ENCODE peak calls at places on chromosomes 3 and 15, in eight cellular contexts. D is A549, J is tibial artery, K is HFFc6, Q is astrocyte, L is colonic mucosa, Z is cardiac fibroblast, S is GM13976. I is an unnamed sample.

GRCh38 chr3:23096041-23096440 is 107.1 kb upstream of the UBE2E2 start:
- DNase-seq in L (no peak), K (no peak), D (no peak), Q (no peak), S (no peak), J (no peak), Z (peak), I (no peak)

GRCh38 chr3:183285828-183286457 is 32.9 kb downstream of the B3GNT5 start:
- DNase-seq in J (peak), Q (peak), Z (peak), S (peak), L (peak), K (peak), D (peak), I (no peak)

GRCh38 chr3:38655708-38656300 is 6.3 kb upstream of the SCN5A start:
- DNase-seq in J (no peak), S (peak), K (peak), Z (peak), L (no peak), D (no peak), Q (peak), I (no peak)

GRCh38 chr3:123678108-123678511 is 93.3 kb upstream of the HACD2 start:
- DNase-seq in Q (peak), L (no peak), K (peak), J (no peak), S (no peak), D (no peak), Z (peak), I (no peak)

GRCh38 chr3:189108032-189108431 is 63.7 kb upstream of the TPRG1 start:
- DNase-seq in S (no peak), D (no peak), Q (no peak), K (no peak), L (no peak), Z (no peak), J (no peak), I (no peak)

GRCh38 chr15:60370804-60371700 is 26.7 kb downstream of the ANXA2 start:
- DNase-seq in L (peak), K (peak), S (no peak), J (peak), Z (peak), Q (peak), D (peak), I (peak)

GRCh38 chr3:172557515-172558220 is 34.4 kb upstream of the TNFSF10 start:
- DNase-seq in Q (peak), D (no peak), S (no peak), Z (peak), K (no peak), L (no peak), J (no peak), I (no peak)

GRCh38 chr3:73954506-73954905 is 329.8 kb upstream of the PDZRN3 start:
- DNase-seq in Z (no peak), K (no peak), S (no peak), J (no peak), L (no peak), D (no peak), Q (peak), I (no peak)

GRCh38 chr3:135982404-135982761 is 16.9 kb downstream of the PPP2R3A start:
- DNase-seq in D (no peak), S (no peak), Q (peak), K (no peak), L (no peak), Z (no peak), J (no peak), I (no peak)

GRCh38 chr3:47583320-47584075 is 4.8 kb upstream of the CSPG5 start:
- DNase-seq in D (no peak), S (no peak), J (no peak), Q (no peak), L (no peak), Z (peak), K (no peak), I (no peak)

GRCh38 chr3:188385295-188385694 is 231.3 kb downstream of the LPP start:
- DNase-seq in K (peak), Z (no peak), J (no peak), D (no peak), S (no peak), Q (no peak), L (no peak), I (no peak)

GRCh38 chr3:124032881-124033359 is 41.0 kb upstream of the ROPN1 start:
- DNase-seq in D (peak), S (peak), L (peak), K (peak), J (peak), Q (peak), Z (peak), I (peak)

GRCh38 chr3:149393355-149394165 is 16.1 kb upstream of the TM4SF1 start:
- DNase-seq in Q (peak), Z (peak), K (peak), D (peak), S (peak), J (peak), L (peak), I (no peak)

GRCh38 chr3:27914199-27914598 is 192.1 kb upstream of the EOMES start:
- DNase-seq in L (no peak), S (no peak), K (no peak), Z (peak), Q (no peak), J (no peak), D (no peak), I (no peak)

GRCh38 chr3:72739521-72740466 is 108.5 kb downstream of the SHQ1 start:
- DNase-seq in Q (no peak), K (no peak), L (peak), S (no peak), Z (peak), J (no peak), D (no peak), I (no peak)

GRCh38 chr3:176469694-176470205 is 727.5 kb downstream of the TBL1XR1 start:
- DNase-seq in S (no peak), K (no peak), Z (no peak), Q (peak), D (no peak), J (no peak), L (no peak), I (no peak)

GRCh38 chr3:47443611-47443995 is 32.1 kb downstream of the SCAP start:
- DNase-seq in Q (no peak), L (peak), J (no peak), S (no peak), Z (no peak), K (no peak), D (peak), I (peak)

GRCh38 chr3:73432021-73432722 is 192.6 kb downstream of the PDZRN3 start:
- DNase-seq in K (peak), J (no peak), Q (peak), L (no peak), Z (peak), S (peak), D (peak), I (no peak)

GRCh38 chr3:186510374-186511079 is 33.7 kb downstream of the CRYGS start:
- DNase-seq in Z (no peak), S (peak), J (no peak), L (no peak), K (no peak), Q (peak), D (no peak), I (no peak)
- TF ChIP-seq CTCF in Z (no peak), S (peak), J (no peak), L (no peak), K (no peak), Q (no peak), D (no peak), I (no peak)

GRCh38 chr3:133910422-133910821 is 14.7 kb upstream of the RAB6B start:
- DNase-seq in Z (no peak), K (no peak), J (no peak), Q (no peak), D (no peak), L (no peak), S (no peak), I (no peak)
- TF ChIP-seq CTCF in Z (peak), K (peak), J (no peak), Q (no peak), D (no peak), L (no peak), S (no peak), I (peak)

GRCh38 chr3:55571913-55572312 is 84.8 kb upstream of the WNT5A start:
- DNase-seq in J (peak), S (no peak), Z (peak), Q (peak), L (peak), K (no peak), D (no peak), I (no peak)
- TF ChIP-seq CTCF in J (no peak), S (no peak), Z (peak), Q (peak), L (no peak), K (peak), D (no peak), I (no peak)

DNA sequence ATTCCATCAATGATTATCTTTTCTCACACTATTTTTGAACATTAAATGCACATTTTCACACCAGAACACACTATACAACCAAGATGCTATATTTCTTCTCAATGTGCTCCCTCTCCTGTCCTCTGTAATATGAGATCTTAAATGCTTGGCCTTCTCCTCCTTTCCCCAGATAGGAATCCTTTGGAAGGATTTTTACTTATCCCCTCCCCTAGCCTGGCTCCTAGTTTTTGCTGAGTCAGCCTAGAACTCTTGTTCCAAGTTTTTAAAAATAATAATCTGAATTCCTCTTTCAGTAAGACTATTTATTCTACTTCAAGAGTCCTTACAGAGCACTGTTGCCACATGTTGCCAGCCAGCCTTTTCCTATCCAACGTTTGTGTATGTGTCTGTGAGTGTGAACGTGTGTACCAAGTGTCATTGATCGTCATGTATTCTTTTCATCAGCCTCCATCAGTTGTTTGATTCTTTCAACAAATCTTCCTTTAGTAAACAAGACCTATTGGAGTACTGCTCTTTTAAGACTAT is 11.0 kb upstream of the KCNMB2 start:
- DNase-seq in Z (no peak), L (no peak), J (no peak), D (no peak), S (no peak), K (no peak), Q (no peak), I (no peak)
- TF ChIP-seq CTCF in Z (no peak), L (no peak), J (no peak), D (no peak), S (no peak), K (no peak), Q (no peak), I (no peak)

DNA sequence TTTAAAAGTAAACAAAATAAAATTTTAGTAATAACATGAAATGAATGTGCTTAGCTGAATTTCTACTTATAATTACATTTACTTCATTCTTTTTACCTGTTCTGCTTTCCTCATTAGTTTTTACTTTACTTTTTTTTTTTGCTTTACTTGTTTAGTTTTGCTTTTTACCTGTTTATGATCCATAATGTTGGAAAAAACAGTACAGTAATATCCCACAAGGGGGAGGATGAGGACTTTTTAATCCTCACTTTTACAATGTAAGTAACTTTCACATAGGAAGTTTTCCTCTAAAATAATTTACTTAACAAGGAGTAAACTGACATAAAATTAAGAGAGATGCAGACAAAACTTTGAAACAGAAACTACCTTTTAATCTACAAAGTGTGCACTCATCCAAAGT is 268.7 kb downstream of the TBC1D5 start:
- DNase-seq in D (no peak), J (no peak), Z (peak), S (no peak), L (no peak), Q (no peak), K (no peak), I (no peak)
- TF ChIP-seq CTCF in D (peak), J (peak), Z (peak), S (no peak), L (no peak), Q (peak), K (peak), I (peak)

GRCh38 chr3:43159496-43160255 is 53.8 kb upstream of the POMGNT2 start:
- DNase-seq in S (no peak), K (no peak), J (no peak), Z (no peak), D (no peak), Q (no peak), L (no peak), I (no peak)

GRCh38 chr3:43163895-43164493 is 58.1 kb upstream of the POMGNT2 start:
- DNase-seq in D (no peak), J (no peak), S (no peak), K (no peak), Q (no peak), Z (no peak), L (no peak), I (peak)

GRCh38 chr3:43160664-43161063 is 54.8 kb upstream of the POMGNT2 start:
- DNase-seq in L (no peak), K (no peak), J (no peak), S (no peak), D (no peak), Q (no peak), Z (no peak), I (no peak)

GRCh38 chr3:43162573-43163084 is 56.8 kb upstream of the POMGNT2 start:
- DNase-seq in Q (no peak), D (no peak), Z (no peak), S (no peak), J (no peak), L (no peak), K (no peak), I (no peak)

DNA sequence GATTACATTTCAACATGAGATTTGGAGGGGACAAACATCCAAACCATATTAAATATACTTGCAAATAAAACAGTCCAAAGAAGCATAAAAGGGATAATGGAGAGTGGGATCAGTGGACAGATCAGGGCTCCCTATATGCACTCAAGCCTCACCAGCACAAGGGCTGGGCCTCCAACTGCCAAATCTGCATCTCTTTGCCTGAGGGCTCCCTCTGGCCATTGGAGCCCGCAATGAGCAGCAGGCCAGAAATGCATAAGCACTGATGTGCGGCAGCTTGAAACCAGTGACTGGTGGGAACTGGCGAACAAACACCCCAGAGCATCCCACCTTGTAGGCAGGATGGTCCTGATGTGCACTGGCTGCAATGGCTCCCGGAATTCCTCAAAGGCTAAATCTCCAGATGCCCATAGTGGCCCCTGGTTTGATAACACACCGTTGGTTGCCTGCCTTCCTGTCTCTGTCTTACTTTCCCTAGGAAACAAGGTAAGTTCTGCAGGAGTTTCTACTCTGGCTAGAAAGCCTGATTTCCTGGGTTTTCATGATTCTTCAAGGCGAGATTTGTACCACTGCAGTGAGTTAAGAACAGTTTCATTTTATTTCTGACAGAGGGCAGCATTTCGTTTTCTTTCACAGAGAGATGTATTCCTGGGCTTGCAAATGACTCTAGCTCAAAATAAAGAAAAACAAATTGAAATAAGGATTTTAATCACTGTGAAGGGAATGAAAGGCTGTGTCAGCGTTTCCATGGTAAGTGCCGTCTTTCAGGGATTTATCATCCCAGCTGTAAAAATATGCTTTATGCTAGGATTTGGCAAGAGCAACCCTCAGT is 56.0 kb upstream of the POMGNT2 start:
- DNase-seq in Z (peak), D (no peak), Q (no peak), S (peak), L (no peak), J (no peak), K (peak), I (peak)
- TF ChIP-seq CTCF in Z (peak), D (no peak), Q (peak), S (no peak), L (peak), J (no peak), K (peak), I (peak)

DNA sequence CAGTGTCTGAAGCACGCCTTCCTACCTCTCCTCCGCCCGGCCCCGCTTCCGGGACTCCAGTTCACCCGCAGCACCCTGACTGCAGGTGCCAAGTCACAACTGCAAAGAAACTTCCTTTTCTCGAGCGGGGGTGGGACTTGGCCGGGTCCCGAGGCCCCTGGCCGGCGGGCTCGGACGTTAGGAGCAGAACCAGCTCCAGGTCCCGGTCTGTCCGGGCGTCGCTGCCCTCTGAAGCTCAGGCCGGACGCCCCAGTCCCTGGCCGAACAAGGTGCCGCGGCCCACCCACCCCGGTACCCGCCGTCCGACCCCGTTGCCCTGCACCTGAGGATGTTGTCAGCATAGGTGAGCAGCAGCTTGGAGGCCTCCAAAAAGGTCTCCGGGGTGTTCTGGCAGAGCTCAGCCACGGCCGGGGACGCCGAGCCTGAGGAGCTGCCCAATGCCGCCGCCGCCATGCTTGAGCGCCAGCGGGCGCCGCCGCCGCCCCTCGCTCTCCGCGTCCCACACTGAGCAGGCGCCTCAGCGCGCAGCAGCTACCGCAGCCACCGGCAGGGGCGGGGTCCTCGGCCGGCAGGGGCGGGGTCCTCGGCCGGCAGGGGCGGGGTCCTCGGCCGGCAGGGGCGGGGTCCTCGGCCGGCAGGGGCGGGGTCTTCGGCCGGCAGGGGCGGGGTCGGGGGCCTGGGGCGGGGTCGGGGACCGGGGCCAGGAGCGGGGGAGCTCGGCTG is at the start of gene NGLY1:
- DNase-seq in J (peak), S (peak), Z (peak), L (peak), D (peak), K (peak), Q (peak), I (peak)
- TF ChIP-seq CTCF in J (peak), S (no peak), Z (no peak), L (no peak), D (no peak), K (peak), Q (no peak), I (peak)

GRCh38 chr3:101676765-101677435 is at the start of gene ZBTB11:
- DNase-seq in Q (peak), D (peak), K (peak), L (peak), J (peak), S (peak), Z (peak), I (peak)
- TF ChIP-seq CTCF in Q (peak), D (peak), K (peak), L (peak), J (peak), S (no peak), Z (peak), I (peak)

DNA sequence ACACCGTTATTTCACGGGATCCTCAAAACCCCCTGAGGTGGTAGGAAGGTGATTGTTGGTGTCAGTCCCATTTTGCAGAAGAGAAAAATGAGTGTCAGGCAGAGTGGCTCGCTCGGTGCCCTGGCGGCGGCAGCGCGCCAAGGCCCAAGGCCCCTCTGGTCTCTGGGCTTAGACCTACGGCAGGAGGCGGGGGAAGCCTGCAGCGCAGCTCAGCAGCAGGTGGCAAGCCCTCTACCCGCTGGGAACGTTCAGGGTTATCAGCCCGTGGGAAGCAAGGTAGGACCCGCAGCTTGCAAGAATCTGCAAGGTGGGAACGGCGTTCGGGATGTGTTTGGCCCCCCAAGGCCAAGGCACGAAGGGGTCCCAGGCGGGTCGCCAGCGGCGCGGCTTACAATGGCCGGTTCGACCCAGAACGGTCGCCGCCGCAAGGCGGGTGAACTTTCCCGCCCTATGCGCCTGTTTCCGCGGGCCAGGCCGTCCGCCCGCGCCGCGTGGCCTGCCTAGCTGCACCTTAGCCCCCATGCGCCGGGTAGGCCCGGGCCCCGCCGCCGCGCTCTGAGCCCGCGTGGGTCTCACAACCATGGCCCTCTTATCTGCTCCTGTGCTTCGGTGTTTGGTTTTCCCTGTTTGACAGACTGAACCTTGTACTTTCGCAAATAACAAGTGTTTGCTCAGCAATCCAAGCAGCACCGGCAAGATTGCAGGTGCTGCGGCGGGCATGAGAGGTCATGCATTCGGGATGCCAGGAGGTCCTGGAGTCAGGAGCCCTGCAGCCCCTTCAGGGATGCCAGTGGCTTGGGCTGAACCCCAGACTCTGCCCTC is 39.7 kb downstream of the CCNL1 start:
- DNase-seq in K (no peak), J (no peak), Q (no peak), D (no peak), Z (no peak), L (peak), S (no peak), I (no peak)
- TF ChIP-seq CTCF in K (no peak), J (no peak), Q (no peak), D (no peak), Z (no peak), L (no peak), S (no peak), I (no peak)

I was measured in osteocyte.